ENCODE peak calls at places on chromosomes 6 and 20, in four cellular contexts. M, I, K and F are unnamed samples.

GRCh38 chr6:166733900-166734299 is 106.8 kb upstream of the RPS6KA2 start:
- DNase-seq in M (no peak), I (no peak), K (peak), F (peak)

GRCh38 chr6:51049288-51049982 is 230.8 kb downstream of the TFAP2B start:
- DNase-seq in M (no peak), I (no peak), K (no peak), F (no peak)

GRCh38 chr20:37446286-37447032 is 74.6 kb upstream of the NNAT start:
- DNase-seq in M (no peak), I (no peak), K (no peak), F (no peak)

GRCh38 chr20:45969712-45970634 is 2.0 kb downstream of the ZNF335 start:
- DNase-seq in M (peak), I (no peak), K (peak), F (peak)

GRCh38 chr6:43916924-43917877 is 147.2 kb downstream of the VEGFA start:
- DNase-seq in M (peak), I (no peak), K (no peak), F (no peak)

GRCh38 chr6:158474961-158475343 is 84.9 kb upstream of the TMEM181 start:
- DNase-seq in M (no peak), I (peak), K (no peak), F (no peak)

GRCh38 chr6:44071670-44072451 is 55.4 kb downstream of the MRPL14 start:
- DNase-seq in M (peak), I (peak), K (no peak), F (no peak)

GRCh38 chr6:56955171-56956155 is 556 bp downstream of the BEND6 start:
- DNase-seq in M (peak), I (no peak), K (peak), F (peak)

GRCh38 chr20:49846206-49846807 is 33.7 kb downstream of the SLC9A8 start:
- DNase-seq in M (peak), I (peak), K (peak), F (peak)

GRCh38 chr20:48541581-48542071 is 286.2 kb downstream of the PREX1 start:
- DNase-seq in M (no peak), I (no peak), K (no peak), F (no peak)

GRCh38 chr6:25014806-25015560 is 79.2 kb upstream of the RIPOR2 start:
- DNase-seq in M (peak), I (no peak), K (no peak), F (no peak)

GRCh38 chr20:1185781-1186334 is 1.1 kb upstream of the TMEM74B start:
- DNase-seq in M (peak), I (no peak), K (peak), F (peak)

GRCh38 chr20:15702161-15702560 is 871.1 kb downstream of the KIF16B start:
- DNase-seq in M (no peak), I (no peak), K (no peak), F (no peak)

GRCh38 chr6:7723554-7723953 is 2.3 kb upstream of the BMP6 start:
- DNase-seq in M (no peak), I (no peak), K (no peak), F (no peak)

GRCh38 chr6:20211941-20212391 is 303 bp downstream of the MBOAT1 start:
- DNase-seq in M (peak), I (no peak), K (peak), F (peak)

GRCh38 chr6:96760153-96760687 is 77.1 kb downstream of the GPR63 start:
- DNase-seq in M (no peak), I (no peak), K (no peak), F (no peak)

GRCh38 chr6:117399924-117400323 is 25.8 kb downstream of the ROS1 start:
- DNase-seq in M (no peak), I (no peak), K (no peak), F (no peak)

GRCh38 chr6:81981812-81982211 is 229.3 kb upstream of the TENT5A start:
- DNase-seq in M (peak), I (peak), K (no peak), F (no peak)

GRCh38 chr20:52191132-52191435 is 495 bp downstream of the ZFP64 start:
- DNase-seq in M (peak), I (peak), K (no peak), F (peak)

GRCh38 chr20:33893314-33893713 is 82.2 kb downstream of the CHMP4B start:
- DNase-seq in M (no peak), I (peak), K (no peak), F (no peak)

GRCh38 chr20:38829296-38829875 is 23.9 kb downstream of the PPP1R16B start:
- DNase-seq in M (no peak), I (no peak), K (peak), F (no peak)

GRCh38 chr20:444862-445426 is 17.4 kb downstream of the TBC1D20 start:
- DNase-seq in M (peak), I (no peak), K (no peak), F (peak)

GRCh38 chr20:43360016-43360415 is 97.7 kb upstream of the SRSF6 start:
- DNase-seq in M (no peak), I (no peak), K (no peak), F (no peak)

GRCh38 chr6:29011276-29011734 is 6.2 kb upstream of the ZNF311 start:
- DNase-seq in M (peak), I (no peak), K (peak), F (peak)